ENCODE peak calls at places on chromosomes 1 and 21, in ten cellular contexts. J is activated CD4-positive, alpha-beta T cell treated with anti-CD3 and anti-CD28 coated beads, Interleukin-2, amount 10 ng/mL, durations not matched to agents 7 days and 5 days; G is EL; U is NCI-H460; A is T-helper 1 cell; H is stimulated activated CD8-positive, alpha-beta memory T cell treated with anti-CD3 and anti-CD28 coated beads, Interleukin-2, amount 100 ng/mL, for 1 hour; Z is psoas muscle; I is NCI-H1930; T is nephron progenitor cell; D is HL-60. O is an unnamed sample.

GRCh38 chr1:100440075-100440809 is 87.9 kb downstream of the CDC14A start:
- DNase-seq in A (peak), G (no peak), I (no peak), Z (no peak), T (peak), J (peak), H (peak), D (no peak), U (no peak), O (peak)

GRCh38 chr1:204190212-204191211 is 5.8 kb downstream of the KISS1 start:
- DNase-seq in U (no peak), D (peak), T (peak), I (peak), Z (peak), H (no peak), G (peak), A (no peak), J (no peak), O (no peak)

GRCh38 chr1:219277304-219277840 is 103.7 kb downstream of the LYPLAL1 start:
- DNase-seq in H (no peak), G (no peak), J (no peak), I (no peak), D (no peak), A (no peak), U (no peak), Z (no peak), T (no peak), O (no peak)

GRCh38 chr1:200388791-200389190 is 21.0 kb downstream of the ZNF281 start:
- DNase-seq in I (no peak), H (no peak), U (no peak), G (no peak), Z (no peak), J (no peak), T (no peak), D (no peak), A (no peak), O (no peak)

GRCh38 chr1:8718878-8719361 is 98.5 kb downstream of the RERE start:
- DNase-seq in A (no peak), J (no peak), Z (no peak), I (no peak), G (no peak), U (no peak), H (no peak), T (no peak), D (no peak), O (no peak)

GRCh38 chr1:230614121-230614520 is 28.2 kb upstream of the COG2 start:
- DNase-seq in J (no peak), T (no peak), U (no peak), Z (no peak), G (no peak), A (no peak), H (no peak), D (no peak), I (no peak), O (no peak)

GRCh38 chr21:43835061-43835460 is 30.0 kb upstream of the AGPAT3 start:
- DNase-seq in I (no peak), H (no peak), U (no peak), G (no peak), J (no peak), Z (no peak), D (no peak), T (no peak), A (no peak), O (no peak)

GRCh38 chr1:172380441-172381244 is 39.8 kb upstream of the C1orf105 start:
- DNase-seq in D (no peak), H (no peak), A (no peak), G (peak), T (no peak), Z (no peak), J (peak), U (no peak), I (no peak), O (no peak)

GRCh38 chr21:15367061-15367626 is 302.3 kb upstream of the NRIP1 start:
- DNase-seq in G (peak), J (no peak), U (no peak), I (no peak), H (no peak), T (no peak), Z (no peak), A (no peak), D (no peak), O (no peak)

GRCh38 chr1:154869351-154870116 is 547 bp downstream of the KCNN3 start:
- DNase-seq in Z (peak), A (no peak), J (no peak), I (no peak), G (peak), H (no peak), T (no peak), D (no peak), U (no peak), O (peak)

GRCh38 chr1:53470155-53470554 is 11.0 kb downstream of the DMRTB1 start:
- DNase-seq in A (no peak), H (no peak), Z (peak), I (no peak), G (peak), T (peak), D (no peak), U (no peak), J (no peak), O (no peak)

GRCh38 chr1:89602871-89603404 is 30.0 kb upstream of the LRRC8C start:
- DNase-seq in Z (no peak), A (no peak), H (no peak), D (no peak), U (no peak), J (no peak), I (no peak), G (no peak), T (no peak), O (no peak)

GRCh38 chr1:28232558-28233263 is at the start of gene DNAJC8:
- DNase-seq in H (peak), A (peak), J (peak), G (peak), D (peak), Z (peak), U (peak), I (peak), T (peak), O (peak)

GRCh38 chr21:38843806-38844479 is 38.2 kb downstream of the ETS2 start:
- DNase-seq in J (no peak), Z (no peak), G (peak), H (no peak), A (no peak), D (no peak), I (no peak), U (no peak), T (no peak), O (no peak)

GRCh38 chr1:66365628-66366027 is 168.3 kb upstream of the SGIP1 start:
- DNase-seq in J (no peak), T (no peak), I (no peak), G (no peak), H (no peak), A (no peak), Z (no peak), U (no peak), D (no peak), O (no peak)

GRCh38 chr21:38443110-38443509 is 55.2 kb downstream of the ERG start:
- DNase-seq in J (no peak), I (no peak), G (no peak), A (no peak), U (no peak), D (no peak), H (no peak), T (no peak), Z (no peak), O (no peak)

GRCh38 chr1:31572323-31573104 is 3.8 kb upstream of the TINAGL1 start:
- DNase-seq in D (no peak), U (no peak), H (no peak), J (peak), T (no peak), Z (no peak), A (no peak), I (no peak), G (peak), O (no peak)

GRCh38 chr1:64505232-64505943 is 35.5 kb downstream of the CACHD1 start:
- DNase-seq in H (peak), A (peak), G (no peak), J (peak), Z (peak), T (peak), I (peak), U (no peak), D (no peak), O (no peak)

GRCh38 chr1:54193453-54193852 is 6.4 kb downstream of the CYB5RL start:
- DNase-seq in U (no peak), H (no peak), G (no peak), A (no peak), T (no peak), J (no peak), Z (no peak), D (no peak), I (no peak), O (no peak)

GRCh38 chr1:28776341-28776740 is 35.6 kb upstream of the OPRD1 start:
- DNase-seq in I (no peak), J (no peak), G (no peak), U (no peak), H (no peak), T (no peak), A (no peak), Z (no peak), D (no peak), O (no peak)

GRCh38 chr1:84361796-84362195 is 36.5 kb upstream of the DNASE2B start:
- DNase-seq in Z (no peak), D (no peak), G (peak), I (no peak), T (no peak), J (no peak), H (no peak), A (no peak), U (no peak), O (no peak)

GRCh38 chr21:32800056-32800455 is 28.5 kb upstream of the PAXBP1 start:
- DNase-seq in J (no peak), A (no peak), I (no peak), H (no peak), U (no peak), T (no peak), D (no peak), G (no peak), Z (no peak), O (no peak)

GRCh38 chr1:24506706-24507422 is 4.2 kb downstream of the RCAN3 start:
- DNase-seq in G (no peak), A (no peak), U (no peak), J (no peak), D (no peak), I (no peak), T (no peak), Z (no peak), H (no peak), O (no peak)

GRCh38 chr1:6909857-6910256 is 124.6 kb downstream of the CAMTA1 start:
- DNase-seq in U (no peak), H (no peak), T (no peak), A (no peak), I (no peak), D (no peak), Z (no peak), G (no peak), J (no peak), O (no peak)

GRCh38 chr1:150925080-150925479 is 1.1 kb upstream of the SETDB1 start:
- DNase-seq in T (no peak), D (no peak), A (no peak), G (no peak), U (no peak), I (no peak), J (peak), H (no peak), Z (no peak), O (peak)

GRCh38 chr1:111920221-111921024 is 69.0 kb downstream of the KCND3 start:
- DNase-seq in I (no peak), Z (peak), D (no peak), A (no peak), T (no peak), U (peak), G (no peak), J (no peak), H (no peak), O (peak)

GRCh38 chr1:36988741-36989193 is 45.5 kb downstream of the GRIK3 start:
- DNase-seq in U (no peak), H (no peak), A (no peak), D (no peak), Z (no peak), G (no peak), I (no peak), T (no peak), J (no peak), O (no peak)

GRCh38 chr1:236009857-236010256 is 55.0 kb downstream of the NID1 start:
- DNase-seq in U (no peak), H (no peak), A (no peak), G (peak), I (no peak), J (no peak), T (no peak), Z (no peak), D (no peak), O (no peak)

GRCh38 chr1:200415227-200415626 is 5.4 kb upstream of the ZNF281 start:
- DNase-seq in H (no peak), G (no peak), U (no peak), T (no peak), J (no peak), I (no peak), D (no peak), Z (no peak), A (no peak), O (no peak)

GRCh38 chr1:30758785-30759380 is 1.3 kb upstream of the LAPTM5 start:
- DNase-seq in Z (no peak), J (no peak), G (peak), H (no peak), T (no peak), D (peak), I (no peak), U (no peak), A (no peak), O (no peak)

GRCh38 chr1:203281033-203281432 is 24.3 kb upstream of the BTG2 start:
- DNase-seq in G (peak), H (no peak), I (no peak), D (no peak), T (no peak), J (no peak), A (no peak), Z (no peak), U (no peak), O (no peak)

GRCh38 chr1:117644696-117645311 is 39.0 kb downstream of the TENT5C start:
- DNase-seq in T (no peak), A (no peak), Z (no peak), I (no peak), J (no peak), H (no peak), U (no peak), D (no peak), G (no peak), O (no peak)

GRCh38 chr1:119626841-119627240 is 21.2 kb downstream of the ZNF697 start:
- DNase-seq in H (no peak), J (no peak), T (no peak), Z (no peak), D (no peak), I (no peak), G (peak), U (no peak), A (no peak), O (no peak)

GRCh38 chr1:39453603-39454002 is 37.8 kb upstream of the BMP8A start:
- DNase-seq in D (no peak), A (no peak), H (no peak), J (no peak), T (no peak), G (no peak), Z (peak), I (no peak), U (no peak), O (no peak)

GRCh38 chr1:201253906-201254624 is 29.2 kb upstream of the PKP1 start:
- DNase-seq in G (no peak), D (no peak), I (no peak), Z (no peak), J (no peak), U (no peak), H (no peak), A (no peak), T (no peak), O (no peak)

GRCh38 chr1:200676829-200677228 is 7.1 kb upstream of the DDX59 start:
- DNase-seq in A (no peak), J (no peak), I (no peak), T (no peak), H (no peak), D (no peak), U (no peak), G (no peak), Z (no peak), O (no peak)

GRCh38 chr1:55234016-55234415 is 18.9 kb upstream of the USP24 start:
- DNase-seq in Z (no peak), H (no peak), G (peak), D (no peak), U (no peak), A (no peak), I (no peak), T (no peak), J (no peak), O (no peak)

GRCh38 chr21:37281993-37282392 is 14.9 kb upstream of the VPS26C start:
- DNase-seq in U (no peak), H (no peak), G (no peak), T (no peak), J (no peak), I (no peak), Z (no peak), D (no peak), A (no peak), O (no peak)

GRCh38 chr1:231629132-231629531 is 2.5 kb downstream of the DISC1 start:
- DNase-seq in Z (no peak), T (no peak), U (peak), J (peak), G (no peak), H (no peak), D (no peak), A (no peak), I (no peak), O (no peak)

O was measured in DMS79.